ENCODE peak calls at places on chromosome 10, in seven cellular contexts. T is substantia nigra, U is AG04449, A is WERI-Rb-1, M is IMR-90, W is RPMI7951, G is mesendoderm. S is an unnamed sample.

GRCh38 chr10:33665512-33665911 is 331.0 kb upstream of the NRP1 start:
- DNase-seq in T (no peak), U (no peak), A (no peak), M (peak), W (no peak), G (no peak), S (no peak)

GRCh38 chr10:3811331-3811870 is 26.4 kb upstream of the KLF6 start:
- DNase-seq in T (no peak), U (no peak), A (no peak), M (peak), W (peak), G (no peak), S (no peak)

GRCh38 chr10:19659920-19660655 is 156.1 kb upstream of the PLXDC2 start:
- DNase-seq in T (no peak), U (no peak), A (no peak), M (peak), W (no peak), G (no peak), S (no peak)

GRCh38 chr10:69461327-69462025 is 10.2 kb downstream of the TSPAN15 start:
- DNase-seq in T (no peak), U (no peak), A (no peak), M (no peak), W (no peak), G (no peak), S (peak)

GRCh38 chr10:122911889-122912484 is 1.6 kb downstream of the FAM24A start:
- DNase-seq in T (no peak), U (no peak), A (no peak), M (peak), W (peak), G (peak), S (no peak)

GRCh38 chr10:70267161-70267933 is 16.5 kb downstream of the NPFFR1 start:
- DNase-seq in T (no peak), U (peak), A (no peak), M (peak), W (peak), G (peak), S (no peak)

GRCh38 chr10:58782876-58783859 is 270.5 kb downstream of the BICC1 start:
- DNase-seq in T (no peak), U (no peak), A (no peak), M (peak), W (peak), G (no peak), S (no peak)

GRCh38 chr10:35778344-35778743 is 136.2 kb upstream of the FZD8 start:
- DNase-seq in T (no peak), U (no peak), A (no peak), M (no peak), W (no peak), G (no peak), S (no peak)

GRCh38 chr10:86083664-86084175 is 282.9 kb downstream of the GRID1 start:
- DNase-seq in T (no peak), U (no peak), A (no peak), M (no peak), W (no peak), G (no peak), S (no peak)

GRCh38 chr10:14293516-14293915 is 37.2 kb downstream of the FRMD4A start:
- DNase-seq in T (no peak), U (no peak), A (no peak), M (peak), W (no peak), G (no peak), S (no peak)

GRCh38 chr10:51960494-51960895 is 261.1 kb upstream of the CSTF2T start:
- DNase-seq in T (no peak), U (no peak), A (no peak), M (peak), W (peak), G (peak), S (peak)

GRCh38 chr10:119113805-119114732 is 10.2 kb downstream of the DENND10 start:
- DNase-seq in T (no peak), U (peak), A (no peak), M (peak), W (peak), G (no peak), S (no peak)

GRCh38 chr10:129956902-129957673 is 7.0 kb downstream of the EBF3 start:
- DNase-seq in T (no peak), U (no peak), A (no peak), M (no peak), W (no peak), G (peak), S (no peak)

GRCh38 chr10:116521424-116522305 is 24.1 kb upstream of the PNLIP start:
- DNase-seq in T (no peak), U (no peak), A (peak), M (peak), W (peak), G (peak), S (no peak)

GRCh38 chr10:119198438-119198837 is 8.9 kb upstream of the GRK5 start:
- DNase-seq in T (no peak), U (no peak), A (peak), M (no peak), W (no peak), G (no peak), S (no peak)

GRCh38 chr10:122055252-122055651 is 66.3 kb downstream of the TACC2 start:
- DNase-seq in T (no peak), U (no peak), A (no peak), M (no peak), W (no peak), G (no peak), S (no peak)

GRCh38 chr10:60352105-60352504 is 37.6 kb downstream of the ANK3 start:
- DNase-seq in T (no peak), U (no peak), A (no peak), M (no peak), W (no peak), G (no peak), S (no peak)

GRCh38 chr10:21517134-21517982 is 8.1 kb downstream of the SKIDA1 start:
- DNase-seq in T (peak), U (no peak), A (no peak), M (peak), W (peak), G (peak), S (no peak)

GRCh38 chr10:21349912-21350286 is 175.6 kb downstream of the SKIDA1 start:
- DNase-seq in T (no peak), U (no peak), A (no peak), M (no peak), W (no peak), G (no peak), S (no peak)

GRCh38 chr10:6225263-6225814 is 22.6 kb downstream of the PFKFB3 start:
- DNase-seq in T (no peak), U (no peak), A (no peak), M (no peak), W (no peak), G (no peak), S (no peak)

S was measured in DMS 273 treated with DMSO at 0.1 percent for 48 hours.